ENCODE peak calls at places on chromosomes 2 and 18, in ten cellular contexts. X, Z, E, K, I, C, G, O, F and P are unnamed samples.

GRCh38 chr2:238574490-238575271 is 148.0 kb downstream of the ASB1 start:
- DNase-seq in C (no peak), Z (no peak), G (no peak), F (no peak), E (no peak), I (no peak), X (no peak), O (no peak), K (no peak), P (no peak)

GRCh38 chr2:120823551-120823950 is 87.9 kb downstream of the GLI2 start:
- DNase-seq in I (no peak), K (no peak), G (no peak), X (no peak), O (no peak), E (no peak), F (no peak), Z (no peak), C (no peak), P (no peak)

GRCh38 chr2:10382313-10383061 is 65.6 kb downstream of the ODC1 start:
- DNase-seq in E (no peak), Z (no peak), X (no peak), I (peak; percentile 19), K (peak; percentile 32), G (no peak), O (no peak), F (no peak), C (peak; percentile 29), P (peak; percentile 32)

GRCh38 chr2:120910956-120911951 is 175.6 kb downstream of the GLI2 start:
- DNase-seq in C (no peak), F (peak; percentile 24), G (no peak), E (no peak), X (no peak), Z (no peak), O (no peak), K (no peak), I (no peak), P (no peak)

GRCh38 chr2:113158884-113159553 is 14.8 kb upstream of the PSD4 start:
- DNase-seq in F (no peak), Z (no peak), G (no peak), K (no peak), O (no peak), X (no peak), E (no peak), I (no peak), C (no peak), P (no peak)

GRCh38 chr2:220779918-220780317 is 792.2 kb downstream of the EPHA4 start:
- DNase-seq in X (no peak), F (no peak), O (no peak), Z (no peak), E (no peak), G (no peak), I (peak; percentile 87), C (no peak), K (no peak), P (peak; percentile 22)

GRCh38 chr2:1539441-1539840 is 126.2 kb downstream of the TPO start:
- DNase-seq in E (no peak), X (no peak), C (no peak), O (no peak), Z (no peak), K (no peak), F (peak; percentile 4), G (no peak), I (no peak), P (no peak)

GRCh38 chr18:79420033-79420745 is 24.5 kb downstream of the NFATC1 start:
- DNase-seq in X (no peak), O (no peak), C (no peak), F (no peak), G (no peak), E (peak; percentile 18), K (no peak), Z (no peak), I (no peak), P (no peak)

GRCh38 chr2:54568876-54569298 is 112.8 kb downstream of the SPTBN1 start:
- DNase-seq in Z (no peak), G (no peak), C (no peak), I (no peak), O (no peak), E (no peak), F (no peak), K (no peak), X (no peak), P (no peak)

GRCh38 chr2:86825728-86826386 is 35.1 kb upstream of the CD8A start:
- DNase-seq in G (no peak), K (no peak), I (no peak), Z (no peak), X (no peak), O (no peak), F (no peak), C (no peak), E (no peak), P (no peak)

GRCh38 chr2:190477563-190478454 is 56.7 kb downstream of the NEMP2 start:
- DNase-seq in K (no peak), Z (no peak), E (peak; percentile 96), O (peak; percentile 7), C (no peak), F (no peak), I (peak; percentile 97), G (no peak), X (peak; percentile 76), P (peak; percentile 85)

GRCh38 chr2:21038403-21039073 is 5.3 kb downstream of the APOB start:
- DNase-seq in Z (no peak), X (no peak), K (no peak), I (no peak), O (peak; percentile 15), F (no peak), C (no peak), G (no peak), E (no peak), P (no peak)

GRCh38 chr2:189364607-189365006 is 76.7 kb upstream of the WDR75 start:
- DNase-seq in Z (no peak), O (no peak), E (no peak), G (no peak), I (no peak), C (no peak), X (no peak), K (no peak), F (no peak), P (no peak)